ENCODE peak calls at places on chromosomes 12 and 14, in seven cellular contexts. One of them, this sample, is unnamed.

GRCh38 chr12:39592295-39592694 is 27.3 kb downstream of the ABCD2 start:
- DNase-seq in fibroblast of the aortic adventitia: no peak
- DNase-seq in K562: no peak
- DNase-seq in neural crest cell: no peak
- DNase-seq in CD8-positive, alpha-beta T cell: no peak
- DNase-seq in thyroid gland: no peak
- DNase-seq in AG09309: no peak
- DNase-seq in this sample: no peak

GRCh38 chr12:2792670-2793500 is 1.9 kb upstream of the FKBP4 start:
- DNase-seq in fibroblast of the aortic adventitia: no peak
- DNase-seq in K562: peak
- DNase-seq in neural crest cell: no peak
- DNase-seq in CD8-positive, alpha-beta T cell: no peak
- DNase-seq in thyroid gland: peak
- DNase-seq in AG09309: no peak
- DNase-seq in this sample: no peak

GRCh38 chr14:100079606-100080005 is 14.4 kb downstream of the EVL start:
- DNase-seq in fibroblast of the aortic adventitia: peak
- DNase-seq in K562: no peak
- DNase-seq in neural crest cell: no peak
- DNase-seq in CD8-positive, alpha-beta T cell: no peak
- DNase-seq in thyroid gland: no peak
- DNase-seq in AG09309: no peak
- DNase-seq in this sample: no peak

GRCh38 chr14:23693252-23693775 is 57.1 kb downstream of the DHRS2 start:
- DNase-seq in fibroblast of the aortic adventitia: no peak
- DNase-seq in K562: no peak
- DNase-seq in neural crest cell: no peak
- DNase-seq in CD8-positive, alpha-beta T cell: no peak
- DNase-seq in thyroid gland: no peak
- DNase-seq in AG09309: no peak
- DNase-seq in this sample: no peak

GRCh38 chr12:86623267-86623666 is 367.1 kb upstream of the MGAT4C start:
- DNase-seq in fibroblast of the aortic adventitia: no peak
- DNase-seq in K562: no peak
- DNase-seq in neural crest cell: no peak
- DNase-seq in CD8-positive, alpha-beta T cell: no peak
- DNase-seq in thyroid gland: no peak
- DNase-seq in AG09309: no peak
- DNase-seq in this sample: no peak

GRCh38 chr14:20415723-20416622 is 2.7 kb upstream of the TEP1 start:
- DNase-seq in fibroblast of the aortic adventitia: peak
- DNase-seq in K562: peak
- DNase-seq in neural crest cell: peak
- DNase-seq in CD8-positive, alpha-beta T cell: no peak
- DNase-seq in thyroid gland: peak
- DNase-seq in AG09309: no peak
- DNase-seq in this sample: no peak

GRCh38 chr14:75570797-75571196 is 7.6 kb upstream of the FLVCR2 start:
- DNase-seq in fibroblast of the aortic adventitia: no peak
- DNase-seq in K562: no peak
- DNase-seq in neural crest cell: no peak
- DNase-seq in CD8-positive, alpha-beta T cell: no peak
- DNase-seq in thyroid gland: no peak
- DNase-seq in AG09309: no peak
- DNase-seq in this sample: no peak

GRCh38 chr12:32201996-32202395 is 95.3 kb downstream of the BICD1 start:
- DNase-seq in fibroblast of the aortic adventitia: no peak
- DNase-seq in K562: no peak
- DNase-seq in neural crest cell: no peak
- DNase-seq in CD8-positive, alpha-beta T cell: no peak
- DNase-seq in thyroid gland: peak
- DNase-seq in AG09309: no peak
- DNase-seq in this sample: no peak

GRCh38 chr14:85528080-85528881 is 1.7 kb upstream of the FLRT2 start:
- DNase-seq in fibroblast of the aortic adventitia: peak
- DNase-seq in K562: no peak
- DNase-seq in neural crest cell: peak
- DNase-seq in CD8-positive, alpha-beta T cell: no peak
- DNase-seq in thyroid gland: peak
- DNase-seq in AG09309: peak
- DNase-seq in this sample: no peak

GRCh38 chr14:67413806-67414769 is 2.1 kb upstream of the PLEK2 start:
- DNase-seq in fibroblast of the aortic adventitia: peak
- DNase-seq in K562: peak
- DNase-seq in neural crest cell: no peak
- DNase-seq in CD8-positive, alpha-beta T cell: no peak
- DNase-seq in thyroid gland: peak
- DNase-seq in AG09309: peak
- DNase-seq in this sample: no peak

GRCh38 chr14:104157303-104157928 is 19.0 kb downstream of the KIF26A start:
- DNase-seq in fibroblast of the aortic adventitia: no peak
- DNase-seq in K562: peak
- DNase-seq in neural crest cell: no peak
- DNase-seq in CD8-positive, alpha-beta T cell: no peak
- DNase-seq in thyroid gland: no peak
- DNase-seq in AG09309: no peak
- DNase-seq in this sample: no peak

GRCh38 chr12:67486671-67487070 is 161.9 kb upstream of the DYRK2 start:
- DNase-seq in fibroblast of the aortic adventitia: no peak
- DNase-seq in K562: no peak
- DNase-seq in neural crest cell: no peak
- DNase-seq in CD8-positive, alpha-beta T cell: no peak
- DNase-seq in thyroid gland: no peak
- DNase-seq in AG09309: no peak
- DNase-seq in this sample: no peak

GRCh38 chr14:63901434-63902085 is 48.8 kb downstream of the SYNE2 start:
- DNase-seq in fibroblast of the aortic adventitia: peak
- DNase-seq in K562: no peak
- DNase-seq in neural crest cell: no peak
- DNase-seq in CD8-positive, alpha-beta T cell: no peak
- DNase-seq in thyroid gland: no peak
- DNase-seq in AG09309: peak
- DNase-seq in this sample: no peak

GRCh38 chr12:79547044-79547734 is 143.6 kb downstream of the PAWR start:
- DNase-seq in fibroblast of the aortic adventitia: peak
- DNase-seq in K562: no peak
- DNase-seq in neural crest cell: no peak
- DNase-seq in CD8-positive, alpha-beta T cell: no peak
- DNase-seq in thyroid gland: peak
- DNase-seq in AG09309: peak
- DNase-seq in this sample: no peak

DNA sequence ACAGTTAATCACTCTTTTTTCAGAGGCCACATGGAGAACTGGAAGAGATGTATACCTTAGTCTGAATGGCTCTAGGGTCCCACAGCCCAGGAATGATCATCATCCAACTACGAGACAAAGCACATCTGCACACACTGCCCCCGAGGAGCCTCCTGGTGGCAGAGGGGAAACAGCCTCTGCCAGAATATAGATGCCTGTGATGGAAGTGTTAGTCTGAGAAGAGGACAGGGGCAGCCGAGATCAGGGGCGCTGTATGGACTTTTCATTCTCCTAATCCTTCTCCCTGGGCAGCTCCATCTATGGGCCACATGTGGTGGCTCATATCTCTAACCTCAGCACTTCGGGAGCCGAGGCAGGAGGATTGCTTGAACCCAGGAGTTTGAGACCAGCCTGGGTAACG is 82.8 kb upstream of the CAPRIN2 start:
- DNase-seq in fibroblast of the aortic adventitia: no peak
- DNase-seq in K562: no peak
- DNase-seq in neural crest cell: no peak
- DNase-seq in CD8-positive, alpha-beta T cell: no peak
- DNase-seq in thyroid gland: no peak
- DNase-seq in AG09309: no peak
- DNase-seq in this sample: no peak
- TF ChIP-seq CTCF in fibroblast of the aortic adventitia: no peak
- TF ChIP-seq CTCF in K562: no peak
- TF ChIP-seq CTCF in neural crest cell: peak
- TF ChIP-seq CTCF in CD8-positive, alpha-beta T cell: no peak
- TF ChIP-seq CTCF in thyroid gland: no peak
- TF ChIP-seq CTCF in AG09309: no peak
- TF ChIP-seq CTCF in this sample: peak

DNA sequence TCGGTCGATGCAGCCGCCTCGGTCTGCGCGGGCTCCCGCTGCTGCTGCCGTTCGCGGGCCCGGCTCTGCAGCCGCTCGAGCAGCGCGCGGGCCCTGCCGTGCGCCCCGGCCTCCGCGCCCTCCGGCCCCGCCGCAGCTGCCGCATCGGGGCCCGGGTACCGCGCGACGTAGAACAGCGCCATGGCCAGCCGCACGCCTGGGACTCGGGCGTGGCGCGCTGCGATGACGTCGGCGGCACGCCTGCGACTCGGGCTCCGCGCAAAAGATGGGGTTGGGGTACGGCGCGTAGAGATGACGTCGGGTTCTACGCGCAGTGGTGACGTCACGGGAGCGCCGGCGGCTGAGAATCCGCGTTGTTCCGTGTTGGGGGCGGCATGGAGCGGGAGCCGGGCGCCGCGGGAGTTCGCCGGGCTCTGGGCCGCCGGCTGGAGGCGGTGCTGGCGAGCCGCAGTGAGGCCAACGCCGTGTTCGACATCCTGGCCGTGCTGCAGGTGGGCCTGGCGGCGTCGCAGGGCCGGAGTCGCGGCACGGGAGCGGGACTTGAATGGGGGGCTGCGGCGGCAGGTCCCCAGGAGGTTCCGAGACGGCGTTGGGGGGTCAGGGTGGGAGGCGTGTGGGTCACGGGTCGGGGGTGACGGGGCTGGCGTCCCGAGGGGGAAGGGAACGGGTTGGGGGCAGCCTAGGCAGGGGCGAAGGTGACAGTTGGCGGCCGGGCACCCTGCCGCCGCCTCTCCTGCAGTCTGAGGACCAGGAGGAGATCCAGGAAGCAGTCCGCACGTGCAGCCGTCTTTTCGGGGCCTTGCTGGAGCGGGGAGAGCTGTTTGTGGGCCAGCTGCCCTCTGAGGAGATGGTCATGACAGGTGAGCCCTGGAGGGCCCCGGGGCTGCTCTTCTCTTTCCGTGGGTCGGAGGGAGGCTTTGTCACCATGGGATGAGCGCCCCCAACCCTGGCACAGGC is at the start of the genes DDX51 and NOC4L:
- DNase-seq in fibroblast of the aortic adventitia: peak
- DNase-seq in K562: peak
- DNase-seq in neural crest cell: peak
- DNase-seq in CD8-positive, alpha-beta T cell: peak
- DNase-seq in thyroid gland: peak
- DNase-seq in AG09309: peak
- DNase-seq in this sample: peak
- TF ChIP-seq CTCF in fibroblast of the aortic adventitia: no peak
- TF ChIP-seq CTCF in K562: no peak
- TF ChIP-seq CTCF in neural crest cell: no peak
- TF ChIP-seq CTCF in CD8-positive, alpha-beta T cell: no peak
- TF ChIP-seq CTCF in thyroid gland: no peak
- TF ChIP-seq CTCF in AG09309: no peak
- TF ChIP-seq CTCF in this sample: peak

GRCh38 chr12:123799227-123799626 is 37.1 kb downstream of the DNAH10 start:
- DNase-seq in fibroblast of the aortic adventitia: no peak
- DNase-seq in K562: no peak
- DNase-seq in neural crest cell: no peak
- DNase-seq in CD8-positive, alpha-beta T cell: no peak
- DNase-seq in thyroid gland: no peak
- DNase-seq in AG09309: no peak
- DNase-seq in this sample: no peak

GRCh38 chr12:123807002-123807401 is 44.9 kb downstream of the DNAH10 start:
- DNase-seq in fibroblast of the aortic adventitia: no peak
- DNase-seq in K562: no peak
- DNase-seq in neural crest cell: no peak
- DNase-seq in CD8-positive, alpha-beta T cell: no peak
- DNase-seq in thyroid gland: no peak
- DNase-seq in AG09309: no peak
- DNase-seq in this sample: no peak

GRCh38 chr12:123805119-123805518 is 43.0 kb downstream of the DNAH10 start:
- DNase-seq in fibroblast of the aortic adventitia: no peak
- DNase-seq in K562: no peak
- DNase-seq in neural crest cell: no peak
- DNase-seq in CD8-positive, alpha-beta T cell: no peak
- DNase-seq in thyroid gland: no peak
- DNase-seq in AG09309: no peak
- DNase-seq in this sample: no peak

GRCh38 chr12:123798518-123798917 is 36.4 kb downstream of the DNAH10 start:
- DNase-seq in fibroblast of the aortic adventitia: no peak
- DNase-seq in K562: no peak
- DNase-seq in neural crest cell: no peak
- DNase-seq in CD8-positive, alpha-beta T cell: no peak
- DNase-seq in thyroid gland: no peak
- DNase-seq in AG09309: no peak
- DNase-seq in this sample: no peak

DNA sequence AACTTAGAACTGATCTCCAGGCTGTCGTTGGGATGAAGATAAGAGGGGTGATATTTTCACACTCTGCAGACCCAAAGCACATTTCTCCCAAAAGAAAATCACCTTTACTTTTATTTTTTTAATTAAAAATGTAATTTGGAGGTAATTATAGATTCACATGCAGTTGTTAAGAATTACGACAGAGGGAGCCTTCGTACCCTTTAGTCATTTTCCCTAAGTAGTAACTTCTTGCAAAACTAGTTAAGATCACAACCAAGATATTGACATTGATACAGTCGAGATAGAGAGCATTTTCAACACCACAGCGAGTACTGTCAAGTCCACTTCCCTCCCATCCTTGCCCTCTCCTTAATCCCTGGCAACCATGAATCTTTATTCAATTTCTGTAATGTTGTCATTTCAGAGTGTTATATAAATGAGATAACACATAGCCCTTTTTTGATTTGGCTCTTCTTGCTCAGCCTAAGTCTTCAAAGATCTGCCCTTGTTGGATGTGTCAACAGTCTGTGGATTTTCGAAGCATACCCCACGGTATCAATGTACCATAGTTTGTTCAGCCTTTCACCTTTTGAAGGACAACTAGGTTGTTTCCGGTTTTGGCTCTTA is 39.6 kb downstream of the DNAH10 start:
- DNase-seq in fibroblast of the aortic adventitia: peak
- DNase-seq in K562: no peak
- DNase-seq in neural crest cell: no peak
- DNase-seq in CD8-positive, alpha-beta T cell: no peak
- DNase-seq in thyroid gland: no peak
- DNase-seq in AG09309: peak
- DNase-seq in this sample: no peak
- TF ChIP-seq CTCF in fibroblast of the aortic adventitia: peak
- TF ChIP-seq CTCF in K562: peak
- TF ChIP-seq CTCF in neural crest cell: peak
- TF ChIP-seq CTCF in CD8-positive, alpha-beta T cell: peak
- TF ChIP-seq CTCF in thyroid gland: no peak
- TF ChIP-seq CTCF in AG09309: peak
- TF ChIP-seq CTCF in this sample: peak

DNA sequence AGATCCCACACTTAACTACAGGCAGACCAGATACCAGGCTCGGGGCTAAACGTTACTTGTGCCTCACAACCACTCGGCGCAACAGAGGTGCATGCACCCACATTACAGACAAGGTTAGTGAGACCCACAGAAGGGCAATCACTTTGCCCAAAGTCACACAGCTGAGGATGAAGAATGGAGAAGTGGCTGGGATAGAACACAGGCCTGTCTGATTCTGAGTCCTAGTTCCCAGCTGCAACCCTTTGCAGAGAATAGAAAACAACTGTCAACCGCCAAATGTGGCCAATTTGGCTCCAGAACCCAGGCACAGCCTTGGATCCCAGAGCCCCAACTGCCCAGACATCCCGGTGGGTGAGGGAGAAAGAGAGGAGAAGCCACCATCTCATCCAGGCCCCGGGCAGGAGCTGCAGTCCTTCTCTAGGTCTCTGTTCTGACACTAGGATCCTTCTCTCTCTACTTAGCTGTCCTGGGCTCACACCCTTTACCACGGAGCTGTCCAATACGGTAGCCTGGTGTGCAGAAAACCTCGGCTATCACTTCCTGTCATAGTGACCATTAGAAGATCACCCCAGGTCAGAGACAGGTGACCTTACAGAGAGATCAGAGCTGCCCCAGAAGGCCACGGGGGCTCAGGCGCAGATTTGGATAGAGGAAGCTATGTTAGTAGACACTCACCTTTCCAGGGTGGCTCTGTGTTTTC is 59.1 kb downstream of the FAM222A start:
- DNase-seq in fibroblast of the aortic adventitia: no peak
- DNase-seq in K562: no peak
- DNase-seq in neural crest cell: no peak
- DNase-seq in CD8-positive, alpha-beta T cell: no peak
- DNase-seq in thyroid gland: no peak
- DNase-seq in AG09309: no peak
- DNase-seq in this sample: peak
- TF ChIP-seq CTCF in fibroblast of the aortic adventitia: no peak
- TF ChIP-seq CTCF in K562: no peak
- TF ChIP-seq CTCF in neural crest cell: no peak
- TF ChIP-seq CTCF in CD8-positive, alpha-beta T cell: no peak
- TF ChIP-seq CTCF in thyroid gland: no peak
- TF ChIP-seq CTCF in AG09309: no peak
- TF ChIP-seq CTCF in this sample: no peak

This sample was measured in chondrocyte.